ENCODE peak calls at places on chromosomes 16 and 17, in nine cellular contexts. U, G, R, P, L, H, E, A and O are unnamed samples.

GRCh38 chr16:16001856-16002255 is 52.4 kb downstream of the ABCC1 start:
- DNase-seq in U (no peak), G (no peak), R (no peak), P (no peak), L (no peak), H (no peak), E (no peak), A (no peak), O (no peak)

GRCh38 chr16:53153130-53153529 is 98.3 kb downstream of the CHD9 start:
- DNase-seq in U (no peak), G (no peak), R (no peak), P (no peak), L (no peak), H (no peak), E (no peak), A (no peak), O (no peak)

GRCh38 chr16:5905935-5906334 is 808.3 kb upstream of the EEF2KMT start:
- DNase-seq in U (no peak), G (no peak), R (no peak), P (no peak), L (no peak), H (no peak), E (no peak), A (no peak), O (no peak)

GRCh38 chr16:2769675-2770056 is 7.4 kb downstream of the ELOB start:
- DNase-seq in U (peak; percentile 17), G (no peak), R (no peak), P (no peak), L (peak; percentile 16), H (peak; percentile 64), E (no peak), A (no peak), O (no peak)

GRCh38 chr16:57318240-57318970 is 33.9 kb upstream of the PLLP start:
- DNase-seq in U (no peak), G (peak; percentile 80), R (no peak), P (no peak), L (no peak), H (peak; percentile 12), E (no peak), A (no peak), O (no peak)

GRCh38 chr16:84726079-84726669 is 26.4 kb downstream of the USP10 start:
- DNase-seq in U (peak; percentile 89), G (peak; percentile 70), R (peak; percentile 95), P (peak; percentile 61), L (peak; percentile 80), H (peak; percentile 87), E (peak; percentile 55), A (peak; percentile 91), O (peak; percentile 53)

GRCh38 chr16:73996624-73997339 is 299.8 kb upstream of the PSMD7 start:
- DNase-seq in U (no peak), G (no peak), R (peak; percentile 28), P (no peak), L (no peak), H (no peak), E (no peak), A (no peak), O (no peak)

GRCh38 chr17:82029990-82030469 is 1.4 kb upstream of the RAC3 start:
- DNase-seq in U (no peak), G (no peak), R (no peak), P (no peak), L (no peak), H (no peak), E (no peak), A (no peak), O (no peak)

GRCh38 chr17:77966476-77966875 is 8.0 kb downstream of the TNRC6C start:
- DNase-seq in U (no peak), G (no peak), R (no peak), P (no peak), L (no peak), H (no peak), E (no peak), A (no peak), O (no peak)

GRCh38 chr17:35890774-35891155 is 10.6 kb upstream of the CCL5 start:
- DNase-seq in U (no peak), G (no peak), R (no peak), P (no peak), L (peak; percentile 83), H (peak; percentile 34), E (no peak), A (no peak), O (no peak)

GRCh38 chr16:74591914-74592650 is 14.8 kb downstream of the GLG1 start:
- DNase-seq in U (peak; percentile 40), G (no peak), R (no peak), P (no peak), L (no peak), H (no peak), E (no peak), A (no peak), O (no peak)

GRCh38 chr17:59683283-59683682 is 23.9 kb downstream of the PTRH2 start:
- DNase-seq in U (no peak), G (no peak), R (no peak), P (no peak), L (no peak), H (no peak), E (no peak), A (no peak), O (no peak)

GRCh38 chr17:59675231-59675630 is 32.0 kb downstream of the PTRH2 start:
- DNase-seq in U (no peak), G (no peak), R (no peak), P (no peak), L (no peak), H (no peak), E (no peak), A (no peak), O (no peak)

GRCh38 chr17:59680314-59680713 is 26.9 kb downstream of the PTRH2 start:
- DNase-seq in U (no peak), G (no peak), R (no peak), P (no peak), L (no peak), H (no peak), E (no peak), A (no peak), O (no peak)

DNA sequence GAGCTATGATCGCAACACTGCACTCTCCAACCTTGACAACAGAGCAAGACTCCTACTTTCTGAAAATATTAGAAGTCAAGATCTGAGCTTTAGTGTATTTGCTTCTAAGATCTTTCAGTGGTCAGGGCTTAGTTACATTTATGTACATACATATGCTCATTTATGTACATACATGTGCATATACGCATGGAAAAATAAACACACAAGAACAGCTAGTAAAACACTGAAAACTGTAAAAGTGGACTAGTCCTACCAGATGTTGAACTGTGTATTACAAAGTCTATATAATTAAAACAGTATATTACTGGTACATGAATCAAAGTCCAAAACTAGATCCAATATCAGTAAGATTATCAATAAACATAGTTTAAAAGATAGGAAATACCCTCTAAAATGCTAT is 28.3 kb downstream of the PTRH2 start:
- DNase-seq in U (no peak), G (no peak), R (no peak), P (no peak), L (no peak), H (no peak), E (no peak), A (no peak), O (no peak)
- H3K36me3 ChIP-seq in U (peaks cover 99% of the 10 kb centered on the region), G (peaks cover 99% of the 10 kb centered on the region), R (peaks cover 5% of the 10 kb centered on the region), P (peaks cover 97% of the 10 kb centered on the region), L (peaks cover 89% of the 10 kb centered on the region), H (peaks cover 15% of the 10 kb centered on the region), E (peaks cover 37% of the 10 kb centered on the region), A (no peaks in the 10 kb centered on the region), O (peaks cover 86% of the 10 kb centered on the region)

GRCh38 chr17:50511058-50511457 is 2.8 kb downstream of the MYCBPAP start:
- DNase-seq in U (no peak), G (no peak), R (no peak), P (no peak), L (peak; percentile 79), H (no peak), E (no peak), A (no peak), O (no peak)
- H3K27ac ChIP-seq in U (no peak overlapping the region), G (no peak overlapping the region), R (peak overlapping the region; percentile 33), P (no peak overlapping the region), L (peak overlapping the region; percentile 13), H (peak overlapping the region; percentile 21), E (peak overlapping the region; percentile 55), A (peak overlapping the region; percentile 7), O (no peak overlapping the region)

GRCh38 chr16:56263711-56264608 is 72.7 kb downstream of the GNAO1 start:
- DNase-seq in U (peak; percentile 76), G (no peak), R (peak; percentile 78), P (no peak), L (no peak), H (no peak), E (no peak), A (no peak), O (no peak)

GRCh38 chr16:56265746-56266145 is 74.5 kb downstream of the GNAO1 start:
- DNase-seq in U (no peak), G (no peak), R (no peak), P (no peak), L (no peak), H (no peak), E (no peak), A (no peak), O (no peak)

GRCh38 chr16:56264609-56264972 is 73.3 kb downstream of the GNAO1 start:
- DNase-seq in U (no peak), G (no peak), R (no peak), P (no peak), L (no peak), H (no peak), E (no peak), A (no peak), O (no peak)

GRCh38 chr16:56266981-56267607 is 75.8 kb downstream of the GNAO1 start:
- DNase-seq in U (no peak), G (no peak), R (no peak), P (no peak), L (no peak), H (no peak), E (no peak), A (no peak), O (no peak)

DNA sequence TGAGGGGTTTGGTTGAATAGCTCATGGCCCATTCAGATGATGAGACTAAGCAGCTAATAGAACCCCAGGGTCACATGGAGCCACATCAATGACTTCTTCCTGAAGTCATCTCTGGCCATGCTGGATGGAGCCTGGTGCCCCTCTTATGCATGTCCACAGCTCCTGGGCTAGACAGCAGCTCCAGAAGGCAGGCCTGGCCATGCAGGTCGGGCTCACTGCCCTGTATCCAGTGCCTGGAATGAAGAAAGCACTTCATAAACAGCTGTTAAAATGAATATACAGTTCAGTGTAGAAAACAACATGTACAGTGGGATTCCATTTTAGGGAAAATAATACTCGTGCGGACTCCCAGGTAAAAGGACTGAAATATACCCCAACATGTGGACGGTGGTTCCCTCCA is 73.9 kb downstream of the GNAO1 start:
- DNase-seq in U (no peak), G (no peak), R (no peak), P (no peak), L (no peak), H (no peak), E (no peak), A (no peak), O (no peak)
- H3K4me1 ChIP-seq in U (no peaks in the 10 kb centered on the region), G (peaks cover 15% of the 10 kb centered on the region), R (peaks cover 21% of the 10 kb centered on the region), P (no peaks in the 10 kb centered on the region), L (peaks cover 46% of the 10 kb centered on the region), H (no peaks in the 10 kb centered on the region), E (no peaks in the 10 kb centered on the region), A (peaks cover 2% of the 10 kb centered on the region), O (no peaks in the 10 kb centered on the region)

DNA sequence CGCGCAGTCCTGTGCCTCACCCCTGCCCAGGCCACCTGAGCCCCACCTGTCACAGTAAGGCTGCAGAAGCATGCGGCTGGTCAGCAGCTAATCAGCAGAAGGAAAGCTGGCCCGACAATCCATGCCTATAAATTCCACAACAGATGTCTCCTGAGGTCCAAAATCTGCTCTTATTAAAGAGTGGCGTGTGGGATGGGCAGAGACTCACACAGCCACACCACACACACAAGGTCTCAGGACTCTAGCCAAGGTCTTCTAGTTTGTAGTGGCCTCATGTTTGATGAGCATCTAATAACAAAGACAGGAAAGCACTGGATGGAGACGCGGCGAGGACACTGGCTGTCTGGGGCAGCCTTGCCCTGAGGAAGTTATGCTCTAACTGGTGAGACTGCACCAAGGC is 55.9 kb downstream of the ANKRD11 start:
- DNase-seq in U (no peak), G (no peak), R (no peak), P (no peak), L (no peak), H (no peak), E (no peak), A (no peak), O (no peak)
- H3K36me3 ChIP-seq in U (no peaks in the 10 kb centered on the region), G (peaks cover 15% of the 10 kb centered on the region), R (no peaks in the 10 kb centered on the region), P (no peaks in the 10 kb centered on the region), L (no peaks in the 10 kb centered on the region), H (no peaks in the 10 kb centered on the region), E (no peaks in the 10 kb centered on the region), A (no peaks in the 10 kb centered on the region), O (peaks cover 20% of the 10 kb centered on the region)